ENCODE peak calls at places on chromosomes 2 and 18, in eight cellular contexts. One of them, this sample, is unnamed. For H3K4me1, the result is how much of the 10 kb centered on the place peaks cover.

GRCh38 chr2:85257359-85258193 is 70.2 kb downstream of the TGOLN2 start:
- DNase-seq in GM23248: peak
- DNase-seq in stomach: no peak
- DNase-seq in ovary: no peak
- DNase-seq in cardiac muscle cell: no peak
- DNase-seq in heart right ventricle: peak
- DNase-seq in lower lobe of right lung: no peak
- DNase-seq in CD8-positive, alpha-beta memory T cell: no peak
- DNase-seq in this sample: no peak

GRCh38 chr2:235055891-235056516 is 104.2 kb downstream of the SH3BP4 start:
- DNase-seq in CD8-positive, alpha-beta memory T cell: no peak
- DNase-seq in lower lobe of right lung: no peak
- DNase-seq in heart right ventricle: no peak
- DNase-seq in GM23248: peak
- DNase-seq in stomach: peak
- DNase-seq in cardiac muscle cell: peak
- DNase-seq in ovary: no peak
- DNase-seq in this sample: peak

GRCh38 chr18:52874774-52875173 is 534.8 kb downstream of the DCC start:
- DNase-seq in GM23248: no peak
- DNase-seq in lower lobe of right lung: no peak
- DNase-seq in ovary: no peak
- DNase-seq in heart right ventricle: no peak
- DNase-seq in stomach: no peak
- DNase-seq in CD8-positive, alpha-beta memory T cell: no peak
- DNase-seq in cardiac muscle cell: no peak
- DNase-seq in this sample: no peak

GRCh38 chr2:17976871-17977746 is 98.6 kb downstream of the KCNS3 start:
- DNase-seq in ovary: no peak
- DNase-seq in stomach: no peak
- DNase-seq in cardiac muscle cell: no peak
- DNase-seq in heart right ventricle: peak
- DNase-seq in lower lobe of right lung: no peak
- DNase-seq in GM23248: peak
- DNase-seq in CD8-positive, alpha-beta memory T cell: no peak
- DNase-seq in this sample: peak

GRCh38 chr2:180705551-180705950 is 274.9 kb upstream of the UBE2E3 start:
- DNase-seq in heart right ventricle: no peak
- DNase-seq in CD8-positive, alpha-beta memory T cell: no peak
- DNase-seq in ovary: no peak
- DNase-seq in cardiac muscle cell: no peak
- DNase-seq in lower lobe of right lung: no peak
- DNase-seq in GM23248: peak
- DNase-seq in stomach: no peak
- DNase-seq in this sample: no peak

GRCh38 chr2:241768251-241768711 is 8.3 kb upstream of the GAL3ST2 start:
- DNase-seq in stomach: no peak
- DNase-seq in CD8-positive, alpha-beta memory T cell: no peak
- DNase-seq in cardiac muscle cell: no peak
- DNase-seq in ovary: no peak
- DNase-seq in GM23248: no peak
- DNase-seq in heart right ventricle: no peak
- DNase-seq in lower lobe of right lung: no peak
- DNase-seq in this sample: no peak

GRCh38 chr18:33757037-33757436 is 179.0 kb downstream of the ASXL3 start:
- DNase-seq in heart right ventricle: no peak
- DNase-seq in stomach: no peak
- DNase-seq in GM23248: peak
- DNase-seq in lower lobe of right lung: no peak
- DNase-seq in cardiac muscle cell: no peak
- DNase-seq in ovary: no peak
- DNase-seq in CD8-positive, alpha-beta memory T cell: no peak
- DNase-seq in this sample: no peak

GRCh38 chr2:88627856-88628568 is 748 bp upstream of the EIF2AK3 start:
- DNase-seq in stomach: peak
- DNase-seq in GM23248: peak
- DNase-seq in ovary: peak
- DNase-seq in CD8-positive, alpha-beta memory T cell: peak
- DNase-seq in lower lobe of right lung: peak
- DNase-seq in heart right ventricle: peak
- DNase-seq in cardiac muscle cell: peak
- DNase-seq in this sample: peak

GRCh38 chr2:40181855-40182254 is 270.0 kb downstream of the SLC8A1 start:
- DNase-seq in CD8-positive, alpha-beta memory T cell: no peak
- DNase-seq in GM23248: no peak
- DNase-seq in lower lobe of right lung: no peak
- DNase-seq in heart right ventricle: no peak
- DNase-seq in stomach: no peak
- DNase-seq in cardiac muscle cell: no peak
- DNase-seq in ovary: no peak
- DNase-seq in this sample: no peak

GRCh38 chr2:84958135-84959044 is 12.6 kb upstream of the KCMF1 start:
- DNase-seq in lower lobe of right lung: peak
- DNase-seq in cardiac muscle cell: peak
- DNase-seq in CD8-positive, alpha-beta memory T cell: no peak
- DNase-seq in ovary: no peak
- DNase-seq in GM23248: peak
- DNase-seq in stomach: peak
- DNase-seq in heart right ventricle: no peak
- DNase-seq in this sample: peak

GRCh38 chr2:201232125-201232815 is 28.1 kb upstream of the CASP8 start:
- DNase-seq in cardiac muscle cell: peak
- DNase-seq in CD8-positive, alpha-beta memory T cell: peak
- DNase-seq in heart right ventricle: peak
- DNase-seq in stomach: peak
- DNase-seq in GM23248: peak
- DNase-seq in lower lobe of right lung: peak
- DNase-seq in ovary: peak
- DNase-seq in this sample: peak

GRCh38 chr2:167750675-167751074 is 496.7 kb downstream of the STK39 start:
- DNase-seq in lower lobe of right lung: no peak
- DNase-seq in ovary: no peak
- DNase-seq in stomach: no peak
- DNase-seq in heart right ventricle: no peak
- DNase-seq in GM23248: no peak
- DNase-seq in cardiac muscle cell: no peak
- DNase-seq in CD8-positive, alpha-beta memory T cell: no peak
- DNase-seq in this sample: no peak

GRCh38 chr18:44742741-44743311 is 62.1 kb downstream of the SETBP1 start:
- DNase-seq in cardiac muscle cell: no peak
- DNase-seq in heart right ventricle: peak
- DNase-seq in ovary: peak
- DNase-seq in CD8-positive, alpha-beta memory T cell: no peak
- DNase-seq in lower lobe of right lung: no peak
- DNase-seq in stomach: no peak
- DNase-seq in GM23248: peak
- DNase-seq in this sample: peak

GRCh38 chr2:46388873-46389272 is 90.5 kb upstream of the TMEM247 start:
- DNase-seq in cardiac muscle cell: no peak
- DNase-seq in ovary: no peak
- DNase-seq in CD8-positive, alpha-beta memory T cell: no peak
- DNase-seq in GM23248: no peak
- DNase-seq in heart right ventricle: peak
- DNase-seq in lower lobe of right lung: no peak
- DNase-seq in stomach: no peak
- DNase-seq in this sample: no peak

GRCh38 chr2:133193544-133193943 is 374.7 kb downstream of the NCKAP5 start:
- DNase-seq in ovary: no peak
- DNase-seq in lower lobe of right lung: no peak
- DNase-seq in cardiac muscle cell: no peak
- DNase-seq in GM23248: no peak
- DNase-seq in heart right ventricle: no peak
- DNase-seq in CD8-positive, alpha-beta memory T cell: no peak
- DNase-seq in stomach: no peak
- DNase-seq in this sample: no peak

GRCh38 chr18:22983175-22983574 is 50.0 kb downstream of the RBBP8 start:
- DNase-seq in ovary: no peak
- DNase-seq in CD8-positive, alpha-beta memory T cell: peak
- DNase-seq in lower lobe of right lung: no peak
- DNase-seq in heart right ventricle: no peak
- DNase-seq in stomach: no peak
- DNase-seq in cardiac muscle cell: peak
- DNase-seq in GM23248: peak
- DNase-seq in this sample: no peak

GRCh38 chr2:205139822-205140612 is 542.3 kb upstream of the NRP2 start:
- DNase-seq in cardiac muscle cell: peak
- DNase-seq in ovary: peak
- DNase-seq in CD8-positive, alpha-beta memory T cell: no peak
- DNase-seq in heart right ventricle: peak
- DNase-seq in lower lobe of right lung: peak
- DNase-seq in GM23248: no peak
- DNase-seq in stomach: peak
- DNase-seq in this sample: peak

GRCh38 chr18:33404244-33404873 is 36.2 kb downstream of the CCDC178 start:
- DNase-seq in lower lobe of right lung: no peak
- DNase-seq in stomach: no peak
- DNase-seq in CD8-positive, alpha-beta memory T cell: no peak
- DNase-seq in cardiac muscle cell: no peak
- DNase-seq in GM23248: peak
- DNase-seq in ovary: no peak
- DNase-seq in heart right ventricle: no peak
- DNase-seq in this sample: no peak

GRCh38 chr2:72367530-72368225 is 220.0 kb upstream of the CYP26B1 start:
- DNase-seq in heart right ventricle: peak
- DNase-seq in ovary: no peak
- DNase-seq in CD8-positive, alpha-beta memory T cell: no peak
- DNase-seq in cardiac muscle cell: peak
- DNase-seq in stomach: peak
- DNase-seq in lower lobe of right lung: peak
- DNase-seq in GM23248: peak
- DNase-seq in this sample: peak

GRCh38 chr18:42520074-42520473 is 565.0 kb downstream of the PIK3C3 start:
- DNase-seq in ovary: no peak
- DNase-seq in cardiac muscle cell: no peak
- DNase-seq in CD8-positive, alpha-beta memory T cell: no peak
- DNase-seq in GM23248: no peak
- DNase-seq in heart right ventricle: no peak
- DNase-seq in stomach: no peak
- DNase-seq in lower lobe of right lung: no peak
- DNase-seq in this sample: no peak

GRCh38 chr2:28624798-28625701 is 126.6 kb upstream of the PPP1CB start:
- DNase-seq in stomach: peak
- DNase-seq in ovary: peak
- DNase-seq in GM23248: peak
- DNase-seq in cardiac muscle cell: peak
- DNase-seq in lower lobe of right lung: peak
- DNase-seq in heart right ventricle: peak
- DNase-seq in CD8-positive, alpha-beta memory T cell: peak
- DNase-seq in this sample: peak

GRCh38 chr18:71321319-71321718 is 1032.5 kb downstream of the SOCS6 start:
- DNase-seq in heart right ventricle: no peak
- DNase-seq in ovary: no peak
- DNase-seq in lower lobe of right lung: no peak
- DNase-seq in GM23248: no peak
- DNase-seq in CD8-positive, alpha-beta memory T cell: no peak
- DNase-seq in stomach: no peak
- DNase-seq in cardiac muscle cell: no peak
- DNase-seq in this sample: no peak

DNA sequence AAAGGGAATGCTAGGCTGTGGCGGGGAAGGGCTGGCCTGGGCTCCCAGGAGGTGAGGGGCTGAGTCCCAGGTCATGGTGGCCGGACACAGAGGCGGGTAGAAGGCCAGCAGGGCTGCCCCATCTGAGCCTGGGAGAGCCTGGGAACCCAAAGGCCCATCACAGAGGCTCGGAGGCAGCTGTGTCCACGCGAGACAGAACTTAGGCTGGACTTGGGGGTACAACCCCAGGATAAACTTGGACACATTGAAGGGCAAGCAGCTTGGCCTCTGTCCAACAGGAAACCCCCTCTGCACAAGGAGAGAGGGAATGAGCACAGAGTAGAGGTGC is 95.9 kb downstream of the ZFP36L2 start:
- DNase-seq in cardiac muscle cell: no peak
- DNase-seq in heart right ventricle: no peak
- DNase-seq in ovary: no peak
- DNase-seq in stomach: no peak
- DNase-seq in lower lobe of right lung: no peak
- DNase-seq in GM23248: no peak
- DNase-seq in CD8-positive, alpha-beta memory T cell: no peak
- DNase-seq in this sample: no peak
- H3K27ac ChIP-seq in cardiac muscle cell: no peak
- H3K27ac ChIP-seq in heart right ventricle: peak
- H3K27ac ChIP-seq in ovary: no peak
- H3K27ac ChIP-seq in stomach: peak
- H3K27ac ChIP-seq in lower lobe of right lung: peak
- H3K27ac ChIP-seq in GM23248: no peak
- H3K27ac ChIP-seq in CD8-positive, alpha-beta memory T cell: peak
- H3K27ac ChIP-seq in this sample: peak

DNA sequence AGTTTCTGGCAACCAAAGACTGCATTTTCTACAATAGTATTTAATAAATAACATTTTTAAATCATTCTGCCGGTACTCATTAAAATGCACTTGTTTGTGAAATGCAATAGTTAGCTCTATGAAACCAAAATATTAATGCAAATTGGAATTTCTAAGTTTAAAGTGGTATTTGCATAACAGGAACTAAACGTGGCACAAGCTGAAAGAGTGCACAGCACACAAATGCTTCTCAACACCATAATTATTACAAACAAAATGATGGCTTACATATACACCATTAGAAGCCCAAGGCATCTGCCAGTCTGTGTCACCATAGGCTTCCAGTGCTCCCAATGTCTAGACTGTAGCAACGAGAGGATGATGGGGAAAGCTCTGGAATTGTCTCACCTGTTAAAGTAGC is 280.5 kb downstream of the TCF4 start:
- DNase-seq in heart right ventricle: no peak
- DNase-seq in lower lobe of right lung: no peak
- DNase-seq in ovary: no peak
- DNase-seq in stomach: no peak
- DNase-seq in cardiac muscle cell: no peak
- DNase-seq in CD8-positive, alpha-beta memory T cell: no peak
- DNase-seq in GM23248: no peak
- DNase-seq in this sample: no peak
- H3K4me1 ChIP-seq in heart right ventricle: under half
- H3K4me1 ChIP-seq in lower lobe of right lung: under half
- H3K4me1 ChIP-seq in ovary: under half
- H3K4me1 ChIP-seq in stomach: under half
- H3K4me1 ChIP-seq in cardiac muscle cell: under half
- H3K4me1 ChIP-seq in CD8-positive, alpha-beta memory T cell: under half
- H3K4me1 ChIP-seq in GM23248: under half
- H3K4me1 ChIP-seq in this sample: under half

GRCh38 chr2:171880774-171881173 is 13.3 kb downstream of the SLC25A12 start:
- DNase-seq in GM23248: no peak
- DNase-seq in stomach: no peak
- DNase-seq in cardiac muscle cell: no peak
- DNase-seq in ovary: no peak
- DNase-seq in CD8-positive, alpha-beta memory T cell: no peak
- DNase-seq in lower lobe of right lung: no peak
- DNase-seq in heart right ventricle: no peak
- DNase-seq in this sample: no peak
- H3K27ac ChIP-seq in GM23248: no peak
- H3K27ac ChIP-seq in stomach: no peak
- H3K27ac ChIP-seq in cardiac muscle cell: no peak
- H3K27ac ChIP-seq in ovary: no peak
- H3K27ac ChIP-seq in CD8-positive, alpha-beta memory T cell: no peak
- H3K27ac ChIP-seq in lower lobe of right lung: no peak
- H3K27ac ChIP-seq in heart right ventricle: peak
- H3K27ac ChIP-seq in this sample: no peak

DNA sequence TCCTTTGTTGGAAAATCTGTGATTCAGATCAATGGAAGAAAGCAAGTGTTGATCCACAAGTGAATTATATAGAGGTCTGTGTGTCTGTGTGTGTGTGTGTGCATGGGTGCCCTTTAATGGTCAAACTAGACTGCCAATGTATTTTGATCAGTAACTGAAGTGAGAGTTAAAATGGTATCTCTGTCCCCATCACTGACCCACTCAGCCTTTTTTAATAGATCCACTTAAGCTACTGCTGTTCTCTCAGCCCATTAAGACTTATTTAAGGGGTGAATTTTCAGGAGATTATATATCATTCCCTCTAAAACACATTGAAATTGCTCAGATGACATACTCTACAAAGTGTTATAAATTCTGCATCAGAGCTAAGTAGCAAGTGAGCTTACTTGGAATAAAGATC is 193.7 kb upstream of the SIX3 start:
- DNase-seq in heart right ventricle: no peak
- DNase-seq in lower lobe of right lung: no peak
- DNase-seq in stomach: no peak
- DNase-seq in ovary: no peak
- DNase-seq in cardiac muscle cell: no peak
- DNase-seq in CD8-positive, alpha-beta memory T cell: no peak
- DNase-seq in GM23248: no peak
- DNase-seq in this sample: no peak
- H3K4me1 ChIP-seq in heart right ventricle: under half
- H3K4me1 ChIP-seq in lower lobe of right lung: under half
- H3K4me1 ChIP-seq in stomach: under half
- H3K4me1 ChIP-seq in ovary: under half
- H3K4me1 ChIP-seq in cardiac muscle cell: under half
- H3K4me1 ChIP-seq in CD8-positive, alpha-beta memory T cell: under half
- H3K4me1 ChIP-seq in GM23248: under half
- H3K4me1 ChIP-seq in this sample: under half